ENCODE peak calls at places on chromosomes 1 and 21, in nine cellular contexts. H is stimulated activated CD8-positive, alpha-beta memory T cell treated with anti-CD3 and anti-CD28 coated beads, Interleukin-2, amount 100 ng/mL, for 1 hour; C is mesendoderm; B is ELF-1; M is cardiac fibroblast; S is NCI-H1092; A is NT2/D1; J is RCC 7860; Z is activated CD4-positive, alpha-beta T cell treated with anti-CD3 and anti-CD28 coated beads, Interleukin-2, amount 50 U/mL, for 24 hours. Y is an unnamed sample.

GRCh38 chr1:217562229-217562878 is 68.5 kb downstream of the GPATCH2 start:
- DNase-seq in A (no peak), M (peak), H (no peak), Z (no peak), B (no peak), C (peak), J (peak), S (no peak), Y (no peak)

GRCh38 chr1:175145899-175146298 is 46.7 kb downstream of the KIAA0040 start:
- DNase-seq in J (no peak), S (no peak), B (peak), C (no peak), A (no peak), H (no peak), M (no peak), Z (no peak), Y (no peak)

GRCh38 chr1:67393240-67393639 is 37.0 kb downstream of the SERBP1 start:
- DNase-seq in H (no peak), M (no peak), J (no peak), C (peak), S (peak), B (no peak), A (no peak), Z (no peak), Y (peak)

GRCh38 chr1:145906954-145907755 is 2.7 kb downstream of the ITGA10 start:
- DNase-seq in Z (no peak), S (no peak), A (no peak), C (no peak), M (peak), H (no peak), J (no peak), B (no peak), Y (no peak)

GRCh38 chr1:205028954-205029353 is 14.1 kb upstream of the CNTN2 start:
- DNase-seq in Z (no peak), J (no peak), S (no peak), A (no peak), B (no peak), M (no peak), H (no peak), C (peak), Y (no peak)

GRCh38 chr1:47474278-47475193 is 36.7 kb downstream of the FOXD2 start:
- DNase-seq in M (no peak), B (no peak), J (no peak), S (no peak), C (peak), A (peak), H (no peak), Z (no peak), Y (no peak)

GRCh38 chr1:182784556-182785171 is 4.9 kb upstream of the NPL start:
- DNase-seq in B (no peak), H (no peak), Z (no peak), J (peak), A (peak), C (peak), M (peak), S (peak), Y (no peak)

GRCh38 chr1:83999316-83999819 is 436 bp upstream of the TTLL7 start:
- DNase-seq in H (no peak), M (peak), Z (no peak), B (peak), C (peak), J (peak), A (peak), S (peak), Y (peak)

GRCh38 chr1:188281927-188282326 is 1453.2 kb downstream of the PLA2G4A start:
- DNase-seq in Z (no peak), C (no peak), S (no peak), A (no peak), B (no peak), H (no peak), J (no peak), M (peak), Y (no peak)

GRCh38 chr1:66294692-66295384 is 239.1 kb upstream of the SGIP1 start:
- DNase-seq in J (peak), A (no peak), C (no peak), S (no peak), B (no peak), Z (no peak), H (no peak), M (peak), Y (no peak)

GRCh38 chr1:21707086-21707840 is 38.1 kb upstream of the RAP1GAP start:
- DNase-seq in S (no peak), H (no peak), Z (no peak), M (no peak), A (no peak), C (no peak), J (no peak), B (no peak), Y (no peak)

GRCh38 chr1:8712413-8713229 is 104.8 kb downstream of the RERE start:
- DNase-seq in M (peak), H (no peak), S (peak), C (peak), J (peak), Z (no peak), B (no peak), A (peak), Y (no peak)

GRCh38 chr1:235093013-235093618 is 35.5 kb downstream of the TOMM20 start:
- DNase-seq in H (no peak), S (peak), M (peak), Z (no peak), A (peak), J (no peak), C (peak), B (peak), Y (peak)

GRCh38 chr1:162276493-162276892 is 100.2 kb downstream of the SPATA46 start:
- DNase-seq in S (no peak), H (no peak), A (no peak), J (no peak), M (peak), Z (no peak), C (no peak), B (no peak), Y (no peak)

GRCh38 chr1:201891451-201892045 is 2.9 kb downstream of the SHISA4 start:
- DNase-seq in M (no peak), B (no peak), C (no peak), H (no peak), J (no peak), S (no peak), Z (no peak), A (no peak), Y (no peak)

GRCh38 chr1:21325731-21326387 is 35.6 kb upstream of the ECE1 start:
- DNase-seq in B (no peak), M (no peak), S (no peak), J (no peak), H (no peak), C (no peak), A (no peak), Z (no peak), Y (peak)

GRCh38 chr1:246724725-246725095 is 501 bp downstream of the SCCPDH start:
- DNase-seq in C (peak), Z (no peak), H (no peak), B (no peak), A (peak), J (peak), S (peak), M (peak), Y (no peak)

GRCh38 chr1:2354511-2355407 is 36.6 kb downstream of the MORN1 start:
- DNase-seq in H (no peak), Z (no peak), S (no peak), M (no peak), J (no peak), C (no peak), B (no peak), A (no peak), Y (peak)

GRCh38 chr1:25675729-25676476 is 59.3 kb downstream of the MAN1C1 start:
- DNase-seq in J (no peak), H (peak), M (no peak), S (peak), B (no peak), Z (peak), C (no peak), A (no peak), Y (no peak)

GRCh38 chr1:29172415-29172814 is 9.3 kb downstream of the SRSF4 start:
- DNase-seq in B (no peak), C (no peak), Z (no peak), M (no peak), J (no peak), H (no peak), A (no peak), S (no peak), Y (no peak)

GRCh38 chr1:183039985-183040447 is 16.8 kb downstream of the LAMC1 start:
- DNase-seq in A (no peak), H (no peak), C (no peak), S (no peak), M (peak), J (peak), B (no peak), Z (no peak), Y (no peak)

GRCh38 chr21:27688773-27689172 is 721.9 kb upstream of the ADAMTS5 start:
- DNase-seq in Z (no peak), M (no peak), A (no peak), B (no peak), C (no peak), S (no peak), J (no peak), H (no peak), Y (no peak)

GRCh38 chr1:55140546-55140983 is 74.6 kb downstream of the USP24 start:
- DNase-seq in S (peak), B (peak), M (peak), H (peak), A (peak), Z (no peak), C (peak), J (peak), Y (no peak)

GRCh38 chr1:203593723-203594122 is 32.9 kb upstream of the ATP2B4 start:
- DNase-seq in Z (peak), H (peak), M (no peak), B (peak), S (no peak), C (peak), J (peak), A (no peak), Y (peak)

GRCh38 chr1:153795325-153795837 is 20.2 kb downstream of the SLC27A3 start:
- DNase-seq in S (no peak), Z (no peak), J (no peak), C (no peak), B (no peak), A (no peak), H (no peak), M (no peak), Y (no peak)

GRCh38 chr21:27275294-27275927 is 308.5 kb upstream of the ADAMTS5 start:
- DNase-seq in A (no peak), J (peak), Z (no peak), S (no peak), C (no peak), H (no peak), M (peak), B (no peak), Y (no peak)

GRCh38 chr1:189708674-189709073 is 769.0 kb downstream of the BRINP3 start:
- DNase-seq in J (no peak), B (peak), A (peak), M (peak), C (peak), S (no peak), H (no peak), Z (no peak), Y (no peak)

GRCh38 chr1:164137273-164137947 is 421.6 kb upstream of the PBX1 start:
- DNase-seq in C (no peak), Z (no peak), M (no peak), A (no peak), J (no peak), H (no peak), S (peak), B (no peak), Y (no peak)

GRCh38 chr1:27690205-27690604 is 18.2 kb upstream of the IFI6 start:
- DNase-seq in A (no peak), S (no peak), M (no peak), C (no peak), Z (no peak), B (peak), J (no peak), H (no peak), Y (no peak)

GRCh38 chr1:183149273-183149672 is 36.8 kb upstream of the LAMC2 start:
- DNase-seq in Z (no peak), M (peak), B (no peak), H (no peak), C (no peak), A (no peak), J (no peak), S (no peak), Y (no peak)

Y was measured in left ventricle myocardium superior.